ENCODE peak calls at places on chromosomes 2 and 18, in ten cellular contexts. One of them, this sample, is unnamed.

GRCh38 chr2:20584045-20584636 is 66.8 kb downstream of the HS1BP3 start:
- DNase-seq in uterus: no peak
- DNase-seq in K562: no peak
- DNase-seq in Peyer's patch: no peak
- DNase-seq in BE2C: peak; percentile 62
- DNase-seq in cardiac muscle cell: no peak
- DNase-seq in PC-3: peak; percentile 75
- DNase-seq in bronchial epithelial cell: no peak
- DNase-seq in left ventricle myocardium inferior: no peak
- DNase-seq in HepG2: no peak
- DNase-seq in this sample: no peak

GRCh38 chr2:9778471-9779402 is 64.5 kb upstream of the TAF1B start:
- DNase-seq in cardiac muscle cell: no peak
- DNase-seq in bronchial epithelial cell: no peak
- DNase-seq in uterus: no peak
- DNase-seq in BE2C: no peak
- DNase-seq in K562: no peak
- DNase-seq in Peyer's patch: no peak
- DNase-seq in left ventricle myocardium inferior: no peak
- DNase-seq in HepG2: no peak
- DNase-seq in PC-3: no peak
- DNase-seq in this sample: no peak

GRCh38 chr18:45687617-45688016 is 36.4 kb upstream of the SLC14A1 start:
- DNase-seq in uterus: no peak
- DNase-seq in BE2C: no peak
- DNase-seq in HepG2: no peak
- DNase-seq in bronchial epithelial cell: no peak
- DNase-seq in cardiac muscle cell: no peak
- DNase-seq in left ventricle myocardium inferior: no peak
- DNase-seq in Peyer's patch: peak; percentile 75
- DNase-seq in PC-3: no peak
- DNase-seq in K562: peak; percentile 57
- DNase-seq in this sample: peak; percentile 38

GRCh38 chr2:23916727-23917458 is 10.0 kb downstream of the ATAD2B start:
- DNase-seq in left ventricle myocardium inferior: no peak
- DNase-seq in PC-3: peak; percentile 48
- DNase-seq in Peyer's patch: no peak
- DNase-seq in K562: peak; percentile 42
- DNase-seq in bronchial epithelial cell: no peak
- DNase-seq in uterus: no peak
- DNase-seq in BE2C: no peak
- DNase-seq in cardiac muscle cell: no peak
- DNase-seq in HepG2: peak; percentile 73
- DNase-seq in this sample: no peak

GRCh38 chr2:23944527-23944926 is 4.3 kb downstream of the UBXN2A start:
- DNase-seq in HepG2: peak; percentile 86
- DNase-seq in Peyer's patch: no peak
- DNase-seq in K562: peak; percentile 17
- DNase-seq in PC-3: no peak
- DNase-seq in cardiac muscle cell: peak; percentile 15
- DNase-seq in uterus: no peak
- DNase-seq in left ventricle myocardium inferior: no peak
- DNase-seq in BE2C: no peak
- DNase-seq in bronchial epithelial cell: no peak
- DNase-seq in this sample: no peak

GRCh38 chr2:15975261-15975600 is 34.9 kb downstream of the MYCN start:
- DNase-seq in left ventricle myocardium inferior: no peak
- DNase-seq in BE2C: no peak
- DNase-seq in Peyer's patch: no peak
- DNase-seq in bronchial epithelial cell: no peak
- DNase-seq in K562: no peak
- DNase-seq in HepG2: no peak
- DNase-seq in PC-3: no peak
- DNase-seq in cardiac muscle cell: no peak
- DNase-seq in uterus: no peak
- DNase-seq in this sample: no peak

GRCh38 chr18:57984490-57985109 is 59.4 kb upstream of the NEDD4L start:
- DNase-seq in left ventricle myocardium inferior: no peak
- DNase-seq in cardiac muscle cell: no peak
- DNase-seq in Peyer's patch: no peak
- DNase-seq in uterus: no peak
- DNase-seq in bronchial epithelial cell: no peak
- DNase-seq in HepG2: no peak
- DNase-seq in K562: no peak
- DNase-seq in BE2C: no peak
- DNase-seq in PC-3: no peak
- DNase-seq in this sample: no peak

GRCh38 chr2:187986392-187987105 is 305.1 kb upstream of the GULP1 start:
- DNase-seq in cardiac muscle cell: no peak
- DNase-seq in K562: no peak
- DNase-seq in HepG2: no peak
- DNase-seq in left ventricle myocardium inferior: no peak
- DNase-seq in uterus: no peak
- DNase-seq in PC-3: no peak
- DNase-seq in Peyer's patch: no peak
- DNase-seq in bronchial epithelial cell: peak; percentile 67
- DNase-seq in BE2C: peak; percentile 25
- DNase-seq in this sample: no peak

GRCh38 chr18:46213295-46213694 is 109.1 kb downstream of the HAUS1 start:
- DNase-seq in K562: peak; percentile 20
- DNase-seq in BE2C: no peak
- DNase-seq in uterus: no peak
- DNase-seq in bronchial epithelial cell: peak; percentile 31
- DNase-seq in HepG2: peak; percentile 5
- DNase-seq in PC-3: peak; percentile 6
- DNase-seq in cardiac muscle cell: peak; percentile 40
- DNase-seq in Peyer's patch: no peak
- DNase-seq in left ventricle myocardium inferior: no peak
- DNase-seq in this sample: peak; percentile 53

GRCh38 chr2:71313016-71313766 is 18.4 kb upstream of the ZNF638 start:
- DNase-seq in HepG2: no peak
- DNase-seq in Peyer's patch: no peak
- DNase-seq in bronchial epithelial cell: no peak
- DNase-seq in BE2C: no peak
- DNase-seq in K562: no peak
- DNase-seq in PC-3: no peak
- DNase-seq in uterus: no peak
- DNase-seq in cardiac muscle cell: no peak
- DNase-seq in left ventricle myocardium inferior: no peak
- DNase-seq in this sample: no peak

GRCh38 chr18:34461266-34461665 is 236.6 kb upstream of the NOL4 start:
- DNase-seq in BE2C: no peak
- DNase-seq in left ventricle myocardium inferior: no peak
- DNase-seq in K562: no peak
- DNase-seq in PC-3: no peak
- DNase-seq in cardiac muscle cell: no peak
- DNase-seq in bronchial epithelial cell: no peak
- DNase-seq in Peyer's patch: no peak
- DNase-seq in uterus: no peak
- DNase-seq in HepG2: no peak
- DNase-seq in this sample: no peak

GRCh38 chr2:21970971-21971370 is 847.2 kb downstream of the TDRD15 start:
- DNase-seq in PC-3: no peak
- DNase-seq in cardiac muscle cell: no peak
- DNase-seq in uterus: no peak
- DNase-seq in Peyer's patch: no peak
- DNase-seq in BE2C: no peak
- DNase-seq in K562: no peak
- DNase-seq in left ventricle myocardium inferior: no peak
- DNase-seq in bronchial epithelial cell: no peak
- DNase-seq in HepG2: no peak
- DNase-seq in this sample: no peak

GRCh38 chr2:209663149-209663548 is 108.5 kb upstream of the UNC80 start:
- DNase-seq in HepG2: no peak
- DNase-seq in K562: no peak
- DNase-seq in bronchial epithelial cell: peak; percentile 45
- DNase-seq in uterus: no peak
- DNase-seq in Peyer's patch: no peak
- DNase-seq in PC-3: peak; percentile 50
- DNase-seq in left ventricle myocardium inferior: no peak
- DNase-seq in BE2C: peak; percentile 95
- DNase-seq in cardiac muscle cell: peak; percentile 10
- DNase-seq in this sample: no peak

GRCh38 chr2:156310773-156311172 is 21.7 kb downstream of the NR4A2 start:
- DNase-seq in BE2C: no peak
- DNase-seq in left ventricle myocardium inferior: no peak
- DNase-seq in uterus: no peak
- DNase-seq in HepG2: no peak
- DNase-seq in bronchial epithelial cell: no peak
- DNase-seq in PC-3: no peak
- DNase-seq in K562: no peak
- DNase-seq in cardiac muscle cell: no peak
- DNase-seq in Peyer's patch: no peak
- DNase-seq in this sample: no peak

GRCh38 chr18:22504665-22505064 is 87.0 kb upstream of the CTAGE1 start:
- DNase-seq in cardiac muscle cell: no peak
- DNase-seq in bronchial epithelial cell: peak; percentile 83
- DNase-seq in PC-3: peak; percentile 79
- DNase-seq in BE2C: no peak
- DNase-seq in left ventricle myocardium inferior: no peak
- DNase-seq in HepG2: no peak
- DNase-seq in Peyer's patch: no peak
- DNase-seq in K562: no peak
- DNase-seq in uterus: no peak
- DNase-seq in this sample: no peak

GRCh38 chr2:236749346-236749745 is 179.7 kb downstream of the ACKR3 start:
- DNase-seq in K562: no peak
- DNase-seq in cardiac muscle cell: no peak
- DNase-seq in PC-3: peak; percentile 89
- DNase-seq in left ventricle myocardium inferior: no peak
- DNase-seq in bronchial epithelial cell: peak; percentile 81
- DNase-seq in Peyer's patch: no peak
- DNase-seq in BE2C: no peak
- DNase-seq in uterus: no peak
- DNase-seq in HepG2: no peak
- DNase-seq in this sample: no peak

GRCh38 chr2:119469661-119470297 is 38.1 kb downstream of the TMEM37 start:
- DNase-seq in bronchial epithelial cell: no peak
- DNase-seq in cardiac muscle cell: no peak
- DNase-seq in left ventricle myocardium inferior: no peak
- DNase-seq in K562: no peak
- DNase-seq in BE2C: no peak
- DNase-seq in Peyer's patch: no peak
- DNase-seq in HepG2: peak; percentile 82
- DNase-seq in uterus: no peak
- DNase-seq in PC-3: no peak
- DNase-seq in this sample: no peak

GRCh38 chr2:189304360-189304759 is 124.8 kb upstream of the COL5A2 start:
- DNase-seq in Peyer's patch: peak; percentile 50
- DNase-seq in HepG2: no peak
- DNase-seq in cardiac muscle cell: no peak
- DNase-seq in left ventricle myocardium inferior: no peak
- DNase-seq in BE2C: no peak
- DNase-seq in bronchial epithelial cell: no peak
- DNase-seq in K562: no peak
- DNase-seq in PC-3: no peak
- DNase-seq in uterus: no peak
- DNase-seq in this sample: no peak

DNA sequence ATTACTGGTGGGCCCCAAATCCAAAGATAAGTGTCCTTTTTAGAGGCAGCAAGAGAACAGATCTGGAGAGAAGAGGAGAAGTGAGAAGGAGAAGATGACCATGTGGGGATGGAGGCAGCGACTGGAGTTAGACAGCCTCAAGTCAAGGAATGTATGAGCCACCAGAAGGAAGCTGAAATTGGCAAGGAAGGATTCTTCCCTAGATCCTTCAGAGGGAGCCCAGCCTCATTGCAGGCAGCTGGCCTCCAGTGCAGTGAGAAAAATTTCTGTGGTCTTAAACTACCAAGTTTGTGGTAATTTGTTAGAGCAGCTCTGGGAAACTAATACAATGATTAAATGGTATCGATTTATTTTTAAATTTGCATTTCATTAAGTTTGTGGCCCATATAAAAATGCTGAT is 167.9 kb downstream of the NCKAP5 start:
- DNase-seq in HepG2: no peak
- DNase-seq in PC-3: no peak
- DNase-seq in Peyer's patch: no peak
- DNase-seq in K562: no peak
- DNase-seq in BE2C: no peak
- DNase-seq in cardiac muscle cell: no peak
- DNase-seq in bronchial epithelial cell: no peak
- DNase-seq in left ventricle myocardium inferior: no peak
- DNase-seq in uterus: no peak
- DNase-seq in this sample: no peak
- TF ChIP-seq CTCF in HepG2: no peak
- TF ChIP-seq CTCF in PC-3: no peak
- TF ChIP-seq CTCF in Peyer's patch: no peak
- TF ChIP-seq CTCF in K562: no peak
- TF ChIP-seq CTCF in BE2C: no peak
- TF ChIP-seq CTCF in cardiac muscle cell: no peak
- TF ChIP-seq CTCF in bronchial epithelial cell: no peak
- TF ChIP-seq CTCF in left ventricle myocardium inferior: no peak
- TF ChIP-seq CTCF in uterus: no peak
- TF ChIP-seq CTCF in this sample: no peak

GRCh38 chr18:3119401-3120323 is 100.1 kb downstream of the MYOM1 start:
- DNase-seq in left ventricle myocardium inferior: no peak
- DNase-seq in bronchial epithelial cell: peak; percentile 83
- DNase-seq in PC-3: peak; percentile 84
- DNase-seq in BE2C: no peak
- DNase-seq in K562: no peak
- DNase-seq in uterus: no peak
- DNase-seq in HepG2: peak; percentile 60
- DNase-seq in Peyer's patch: peak; percentile 55
- DNase-seq in cardiac muscle cell: no peak
- DNase-seq in this sample: no peak
- TF ChIP-seq CTCF in left ventricle myocardium inferior: no peak
- TF ChIP-seq CTCF in bronchial epithelial cell: no peak
- TF ChIP-seq CTCF in PC-3: no peak
- TF ChIP-seq CTCF in BE2C: no peak
- TF ChIP-seq CTCF in K562: no peak
- TF ChIP-seq CTCF in uterus: no peak
- TF ChIP-seq CTCF in HepG2: no peak
- TF ChIP-seq CTCF in Peyer's patch: no peak
- TF ChIP-seq CTCF in cardiac muscle cell: no peak
- TF ChIP-seq CTCF in this sample: no peak

GRCh38 chr18:12278765-12279682 is 24.9 kb downstream of the CIDEA start:
- DNase-seq in bronchial epithelial cell: peak; percentile 84
- DNase-seq in HepG2: peak; percentile 74
- DNase-seq in cardiac muscle cell: peak; percentile 99
- DNase-seq in uterus: peak; percentile 95
- DNase-seq in Peyer's patch: peak; percentile 76
- DNase-seq in K562: no peak
- DNase-seq in PC-3: no peak
- DNase-seq in left ventricle myocardium inferior: peak; percentile 86
- DNase-seq in BE2C: no peak
- DNase-seq in this sample: no peak
- TF ChIP-seq CTCF in bronchial epithelial cell: no peak
- TF ChIP-seq CTCF in HepG2: peak; percentile 26
- TF ChIP-seq CTCF in cardiac muscle cell: peak; percentile 16
- TF ChIP-seq CTCF in uterus: peak; percentile 40
- TF ChIP-seq CTCF in Peyer's patch: no peak
- TF ChIP-seq CTCF in K562: no peak
- TF ChIP-seq CTCF in PC-3: no peak
- TF ChIP-seq CTCF in left ventricle myocardium inferior: peak; percentile 46
- TF ChIP-seq CTCF in BE2C: no peak
- TF ChIP-seq CTCF in this sample: no peak

DNA sequence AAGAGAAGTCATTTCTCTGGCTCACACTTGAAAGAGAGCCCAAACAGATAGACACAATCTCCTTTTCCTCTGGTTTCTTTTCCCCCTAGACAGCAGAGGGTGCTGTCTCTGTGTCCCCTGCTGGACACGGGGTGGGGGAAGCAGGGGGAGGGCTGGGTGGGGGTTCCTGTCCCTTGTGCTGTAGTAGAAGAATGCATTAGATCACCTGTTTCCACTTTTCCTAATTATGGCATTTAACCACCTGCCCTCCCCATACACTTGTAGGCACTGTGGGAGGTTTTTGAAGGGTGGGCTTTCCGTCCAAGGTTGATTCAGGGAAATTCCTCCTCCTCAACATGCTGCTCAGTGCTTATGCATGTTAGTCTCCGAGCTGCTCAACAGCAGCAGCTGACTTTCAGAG is 206.2 kb upstream of the EPAS1 start:
- DNase-seq in bronchial epithelial cell: no peak
- DNase-seq in uterus: no peak
- DNase-seq in BE2C: no peak
- DNase-seq in PC-3: peak; percentile 17
- DNase-seq in Peyer's patch: no peak
- DNase-seq in cardiac muscle cell: no peak
- DNase-seq in K562: no peak
- DNase-seq in HepG2: no peak
- DNase-seq in left ventricle myocardium inferior: no peak
- DNase-seq in this sample: no peak
- TF ChIP-seq CTCF in bronchial epithelial cell: peak; percentile 4
- TF ChIP-seq CTCF in uterus: no peak
- TF ChIP-seq CTCF in BE2C: no peak
- TF ChIP-seq CTCF in PC-3: peak; percentile 32
- TF ChIP-seq CTCF in Peyer's patch: no peak
- TF ChIP-seq CTCF in cardiac muscle cell: no peak
- TF ChIP-seq CTCF in K562: no peak
- TF ChIP-seq CTCF in HepG2: peak; percentile 26
- TF ChIP-seq CTCF in left ventricle myocardium inferior: peak; percentile 59
- TF ChIP-seq CTCF in this sample: no peak